ENCODE peak calls at places on chromosomes 4 and X, in four cellular contexts. J is AG10803, U is choroid plexus epithelial cell, S is AG09309. F is an unnamed sample.

GRCh38 chrX:130637591-130637990 is 235.8 kb downstream of the RBMX2 start:
- DNase-seq in J (peak), U (peak), S (peak), F (no peak)

GRCh38 chrX:13339607-13340006 is 19.8 kb upstream of the ATXN3L start:
- DNase-seq in J (no peak), U (no peak), S (no peak), F (no peak)

GRCh38 chr4:153232768-153233167 is 28.5 kb downstream of the TRIM2 start:
- DNase-seq in J (peak), U (no peak), S (no peak), F (peak)

GRCh38 chr4:3217266-3217665 is 31.7 kb upstream of the MSANTD1 start:
- DNase-seq in J (no peak), U (no peak), S (no peak), F (no peak)

GRCh38 chrX:2516612-2517011 is 15.8 kb upstream of the DHRSX start:
- DNase-seq in J (no peak), U (no peak), S (no peak), F (no peak)

GRCh38 chrX:12779534-12779933 is 11.7 kb upstream of the PRPS2 start:
- DNase-seq in J (no peak), U (no peak), S (no peak), F (peak)

GRCh38 chr4:32672369-32672768 is 1952.2 kb downstream of the PCDH7 start:
- DNase-seq in J (no peak), U (no peak), S (no peak), F (no peak)

GRCh38 chr4:102868153-102868781 is 525 bp upstream of the CISD2 start:
- DNase-seq in J (no peak), U (no peak), S (no peak), F (no peak)

GRCh38 chr4:53974561-53974960 is 89.8 kb downstream of the CHIC2 start:
- DNase-seq in J (peak), U (no peak), S (peak), F (no peak)

GRCh38 chrX:71214604-71215334 is 8.3 kb upstream of the GJB1 start:
- DNase-seq in J (no peak), U (no peak), S (no peak), F (peak)

GRCh38 chr4:101014417-101014816 is 332.9 kb downstream of the PPP3CA start:
- DNase-seq in J (no peak), U (no peak), S (no peak), F (no peak)

GRCh38 chr4:117845270-117845669 is 189.0 kb upstream of the NDST3 start:
- DNase-seq in J (no peak), U (no peak), S (no peak), F (no peak)

GRCh38 chr4:24753519-24753918 is 41.9 kb upstream of the SOD3 start:
- DNase-seq in J (no peak), U (peak), S (no peak), F (no peak)

DNA sequence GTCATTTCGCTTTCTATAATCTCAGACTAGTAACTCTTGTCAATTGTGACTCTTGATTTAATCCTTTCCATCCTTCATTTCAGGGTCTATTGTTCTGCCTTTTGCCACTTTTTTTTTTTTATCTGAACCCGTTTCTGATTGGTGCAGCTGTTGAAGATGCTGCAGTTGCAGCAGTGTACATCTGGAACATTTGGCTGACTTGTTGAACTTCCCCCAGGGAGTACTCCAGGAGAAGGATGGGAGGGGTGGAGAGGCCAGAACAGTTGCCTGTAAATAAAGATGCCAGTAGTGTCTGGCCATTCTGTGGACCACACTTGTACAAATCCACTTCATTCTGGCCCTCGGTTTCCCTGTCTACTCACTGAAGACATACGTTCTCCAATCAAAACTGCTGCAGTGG is 1.0 kb upstream of the EDA start:
- DNase-seq in J (no peak), U (no peak), S (no peak), F (no peak)
- TF ChIP-seq CTCF in J (no peak), U (no peak), S (no peak), F (no peak)

DNA sequence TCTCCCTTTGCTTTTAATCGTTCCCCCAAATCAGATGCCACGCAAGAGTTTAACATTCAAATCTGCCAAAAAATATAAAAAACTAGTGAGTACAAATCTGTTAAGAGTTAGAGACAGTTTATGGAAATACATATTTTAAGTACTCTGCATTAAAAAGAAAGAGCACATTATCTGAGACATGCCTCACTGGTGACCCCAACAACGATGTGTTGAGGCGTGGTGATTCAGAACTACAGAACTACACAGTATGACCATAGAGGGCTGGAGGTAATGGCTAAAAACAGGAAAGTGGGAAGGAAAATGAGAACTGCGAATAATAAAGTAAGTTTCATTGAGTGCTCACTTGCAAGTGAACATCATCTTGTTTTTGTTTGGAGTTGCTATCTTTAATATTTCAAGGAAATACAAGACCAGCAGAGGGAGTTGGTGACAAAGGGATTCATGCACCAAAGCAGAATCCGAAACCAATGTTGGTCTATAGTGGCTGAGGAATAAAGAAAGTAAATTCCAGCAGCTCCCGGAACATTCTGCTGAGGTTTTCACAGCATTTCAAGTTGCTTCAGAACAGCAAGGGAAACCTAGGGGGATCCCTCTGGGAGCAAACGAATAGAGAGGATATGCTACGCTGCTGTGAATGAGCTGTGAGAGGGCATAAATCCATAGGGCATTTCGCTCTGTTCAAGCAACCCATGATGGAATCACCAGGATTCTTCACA is 92.2 kb downstream of the DCHS2 start:
- DNase-seq in J (peak), U (peak), S (peak), F (peak)
- TF ChIP-seq CTCF in J (peak), U (peak), S (peak), F (peak)

DNA sequence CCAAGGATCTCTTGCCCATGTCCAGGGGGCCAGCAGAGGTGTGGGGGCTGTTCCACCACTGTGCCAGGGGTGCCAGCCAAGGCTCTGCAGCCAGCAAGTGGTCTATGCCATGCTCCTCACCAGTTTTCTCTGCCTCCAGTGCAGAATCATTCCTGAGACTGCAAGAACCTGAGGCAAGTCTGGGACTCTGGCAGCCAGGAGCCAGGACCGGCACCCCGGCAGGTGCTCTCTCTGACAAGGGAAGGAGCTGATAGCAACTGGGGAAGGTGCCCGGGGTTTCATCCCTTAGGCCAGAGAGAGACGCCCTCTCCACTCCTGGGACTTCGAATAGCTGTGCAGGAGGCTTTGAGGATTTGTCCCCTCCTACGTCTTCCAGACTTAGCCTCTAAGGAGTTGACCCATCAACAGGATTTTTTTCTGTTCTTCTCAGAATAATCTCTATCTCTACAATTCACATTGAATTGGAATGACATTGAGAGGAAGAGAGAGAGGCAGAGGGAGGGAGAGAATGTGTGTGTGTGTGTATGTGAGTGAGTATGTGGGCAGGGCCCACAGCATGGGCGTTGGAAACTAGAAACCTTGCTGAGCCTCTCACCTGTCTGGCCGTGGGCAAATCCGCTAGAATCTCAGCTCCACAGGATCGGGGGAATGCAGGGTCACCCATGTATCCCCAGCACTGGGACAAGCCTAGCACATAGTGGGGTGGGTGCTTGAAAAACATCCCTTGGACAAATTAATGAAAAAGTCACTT is 74.5 kb upstream of the AFAP1 start:
- DNase-seq in J (no peak), U (no peak), S (no peak), F (no peak)
- TF ChIP-seq CTCF in J (no peak), U (no peak), S (no peak), F (no peak)

DNA sequence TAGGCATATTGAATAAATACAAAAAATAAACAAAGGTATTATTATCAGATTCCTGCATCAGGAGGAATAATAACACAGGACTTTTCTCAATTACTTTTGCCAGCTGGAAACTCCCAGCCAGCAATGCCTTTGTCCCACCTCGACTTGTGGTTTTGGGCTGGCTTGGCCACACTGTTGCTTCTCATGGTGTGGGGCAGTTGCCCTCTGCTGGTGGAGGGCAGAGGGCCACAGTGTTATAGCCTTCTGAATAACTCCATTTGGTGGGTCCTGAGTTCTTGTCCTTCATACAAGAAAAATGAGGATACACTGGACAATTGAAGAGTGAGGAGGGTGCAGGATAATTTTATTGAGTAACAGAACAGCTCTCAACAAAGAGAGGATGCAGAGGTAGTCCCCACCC is 1206.0 kb upstream of the ADGRL3 start:
- DNase-seq in J (no peak), U (no peak), S (no peak), F (peak)
- TF ChIP-seq CTCF in J (no peak), U (no peak), S (no peak), F (peak)

GRCh38 chrX:148942754-148943153 is 442.3 kb downstream of the AFF2 start:
- DNase-seq in J (no peak), U (no peak), S (no peak), F (no peak)

GRCh38 chrX:148947399-148948025 is 447.1 kb downstream of the AFF2 start:
- DNase-seq in J (peak), U (peak), S (no peak), F (no peak)
- TF ChIP-seq CTCF in J (no peak), U (peak), S (no peak), F (no peak)

DNA sequence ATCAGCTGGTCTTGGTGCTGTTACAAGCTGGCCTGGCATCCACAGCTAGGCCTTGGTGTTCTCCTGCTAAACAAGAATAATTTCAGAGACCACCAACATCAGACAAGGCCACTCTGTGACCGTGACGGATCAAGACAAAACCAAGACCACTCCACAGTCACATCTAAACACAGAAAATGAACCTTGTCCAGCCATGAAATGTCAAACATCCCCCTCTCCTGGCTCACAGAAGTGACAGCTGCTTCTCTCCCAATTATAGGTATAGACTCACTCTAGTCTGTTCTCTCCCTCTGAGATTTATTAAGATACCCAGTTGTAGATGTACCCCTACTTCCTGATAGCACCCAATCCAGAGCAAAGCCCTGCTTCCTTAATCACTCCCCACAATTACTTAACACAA is 40.4 kb downstream of the EFHC2 start:
- DNase-seq in J (no peak), U (no peak), S (no peak), F (no peak)
- TF ChIP-seq CTCF in J (no peak), U (no peak), S (no peak), F (peak)

GRCh38 chr4:140286503-140286902 is 86.9 kb upstream of the SCOC start:
- DNase-seq in J (peak), U (no peak), S (no peak), F (no peak)

GRCh38 chr4:140284449-140284848 is 89.0 kb upstream of the SCOC start:
- DNase-seq in J (no peak), U (no peak), S (no peak), F (no peak)

GRCh38 chr4:140277576-140277975 is 95.9 kb upstream of the SCOC start:
- DNase-seq in J (no peak), U (no peak), S (no peak), F (no peak)

DNA sequence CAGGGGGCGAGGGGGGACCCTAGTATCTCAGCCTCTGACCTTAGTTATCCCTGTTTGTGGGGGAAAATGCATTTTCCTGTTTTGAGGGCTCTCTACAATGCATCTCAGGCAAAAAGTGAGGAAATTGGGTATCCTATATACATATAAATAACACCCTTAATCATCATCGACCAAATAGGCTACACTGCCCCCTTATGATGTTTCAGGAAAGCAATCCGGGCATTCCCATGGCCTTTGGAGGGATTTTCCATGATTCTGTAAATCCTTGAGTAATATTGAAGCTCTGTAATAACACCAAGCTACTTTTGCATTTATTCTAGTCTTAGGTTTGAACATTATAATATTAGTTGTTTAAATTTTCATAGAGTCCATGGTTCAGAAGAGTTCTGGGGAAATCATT is 91.6 kb upstream of the SCOC start:
- DNase-seq in J (no peak), U (no peak), S (no peak), F (no peak)
- TF ChIP-seq CTCF in J (no peak), U (peak), S (peak), F (no peak)

DNA sequence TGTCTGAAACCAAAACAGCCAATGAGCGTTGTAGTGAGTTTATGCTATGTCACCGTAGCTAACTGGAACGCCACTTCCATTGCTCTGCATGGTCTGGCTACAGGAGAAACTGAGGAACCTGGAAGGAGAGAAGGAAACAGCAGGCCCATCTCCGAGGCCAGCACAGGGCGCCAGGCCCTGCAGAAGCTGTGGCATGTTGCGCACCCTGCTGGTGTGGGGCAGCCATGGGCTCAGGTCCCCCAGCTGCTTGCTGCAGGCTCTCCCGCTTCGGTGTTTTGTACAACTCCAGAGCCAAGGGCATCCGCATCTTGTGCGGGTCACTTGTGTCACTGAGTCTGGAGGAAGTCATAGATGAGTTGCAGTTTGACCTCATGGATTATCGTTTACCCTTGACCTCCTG is 89.2 kb downstream of the AFAP1 start:
- DNase-seq in J (no peak), U (no peak), S (no peak), F (no peak)
- TF ChIP-seq CTCF in J (no peak), U (peak), S (peak), F (peak)

F was measured in HepG2.